ENCODE peak calls at places on chromosomes 1 and 21, in five cellular contexts. Q, Y, R, J and V are unnamed samples.

GRCh38 chr1:76807543-76808260 is 59.6 kb upstream of the ST6GALNAC5 start:
- DNase-seq in Q (no peak), Y (no peak), R (no peak), J (no peak), V (no peak)

GRCh38 chr1:51916587-51917405 is 38.3 kb upstream of the NRDC start:
- DNase-seq in Q (no peak), Y (no peak), R (no peak), J (no peak), V (no peak)

GRCh38 chr1:153570874-153571273 is 5.2 kb upstream of the S100A2 start:
- DNase-seq in Q (no peak), Y (no peak), R (no peak), J (no peak), V (no peak)

GRCh38 chr1:212728606-212729005 is 29.0 kb upstream of the BATF3 start:
- DNase-seq in Q (no peak), Y (no peak), R (no peak), J (no peak), V (no peak)

GRCh38 chr1:211517006-211517405 is 25.0 kb upstream of the RD3 start:
- DNase-seq in Q (no peak), Y (no peak), R (no peak), J (peak; percentile 76), V (no peak)

GRCh38 chr1:37822942-37823865 is 15.2 kb upstream of the YRDC start:
- DNase-seq in Q (no peak), Y (no peak), R (no peak), J (no peak), V (no peak)

GRCh38 chr1:13605159-13605558 is 21.5 kb downstream of the PDPN start:
- DNase-seq in Q (no peak), Y (peak; percentile 42), R (no peak), J (no peak), V (no peak)

GRCh38 chr1:37387854-37388253 is 86.5 kb upstream of the ZC3H12A start:
- DNase-seq in Q (no peak), Y (no peak), R (no peak), J (no peak), V (no peak)

GRCh38 chr1:36084502-36085115 is 715 bp downstream of the TEKT2 start:
- DNase-seq in Q (no peak), Y (no peak), R (no peak), J (peak; percentile 65), V (peak; percentile 26)

GRCh38 chr1:86812286-86812685 is 101.6 kb downstream of the SELENOF start:
- DNase-seq in Q (no peak), Y (no peak), R (no peak), J (no peak), V (no peak)

GRCh38 chr1:86811128-86811527 is 102.8 kb downstream of the SELENOF start:
- DNase-seq in Q (no peak), Y (no peak), R (no peak), J (no peak), V (no peak)

DNA sequence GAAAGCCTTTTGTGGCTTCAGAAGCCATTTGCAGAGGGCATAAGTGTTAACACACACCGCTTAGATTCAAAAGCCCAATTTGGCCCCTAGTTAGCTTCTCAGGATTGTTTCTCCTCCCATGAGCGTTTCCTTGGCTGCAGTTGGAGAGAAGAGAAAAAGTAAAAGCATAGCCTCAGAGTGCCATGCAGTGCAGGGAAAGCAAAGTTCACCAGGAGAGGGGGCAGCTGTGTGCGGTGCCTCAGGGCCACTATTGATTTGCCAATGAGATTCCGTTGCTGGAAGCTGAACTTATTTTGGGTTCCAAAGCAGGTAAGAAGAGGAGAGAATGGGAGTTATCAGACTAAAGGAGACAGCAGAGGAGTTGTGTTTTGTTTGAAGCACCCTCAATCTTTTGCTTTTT is 102.4 kb downstream of the SELENOF start:
- DNase-seq in Q (no peak), Y (no peak), R (no peak), J (peak; percentile 79), V (no peak)
- TF ChIP-seq CTCF in Q (no peak), Y (no peak), R (no peak), J (peak; percentile 71), V (no peak)

DNA sequence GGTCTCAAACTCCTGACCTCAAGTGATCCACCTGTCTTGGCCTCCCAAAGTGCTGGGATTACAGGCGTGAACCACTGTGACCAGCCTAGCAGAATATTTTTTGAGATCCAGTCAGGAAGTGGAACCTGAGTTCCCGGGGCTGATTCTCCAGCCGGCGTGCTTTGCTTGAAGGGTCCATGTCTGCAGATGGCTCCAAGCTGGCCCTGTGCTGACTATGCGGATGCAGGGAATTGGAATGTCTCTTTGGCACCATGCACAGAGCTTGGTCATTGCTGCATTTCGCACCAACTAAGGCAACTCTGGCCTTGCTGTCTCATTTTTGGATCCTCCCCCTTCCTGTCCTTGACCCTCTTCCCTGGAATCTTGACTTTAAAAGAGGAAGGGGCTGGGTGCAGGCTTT is 28.1 kb downstream of the ARHGEF10L start:
- DNase-seq in Q (peak; percentile 74), Y (peak; percentile 49), R (no peak), J (no peak), V (no peak)
- H3K4me3 ChIP-seq in Q (no peak overlapping the region), Y (no peak overlapping the region), R (no peak overlapping the region), J (no peak overlapping the region), V (no peak overlapping the region)

GRCh38 chr1:41682149-41682548 is 197.7 kb upstream of the EDN2 start:
- DNase-seq in Q (no peak), Y (no peak), R (no peak), J (no peak), V (no peak)
- H3K4me1 ChIP-seq in Q (no peaks in the 10 kb centered on the region), Y (peaks cover 6% of the 10 kb centered on the region), R (no peaks in the 10 kb centered on the region), J (no peaks in the 10 kb centered on the region), V (peaks cover 17% of the 10 kb centered on the region)

GRCh38 chr1:72485786-72486185 is 203.4 kb upstream of the NEGR1 start:
- DNase-seq in Q (no peak), Y (no peak), R (no peak), J (no peak), V (no peak)
- TF ChIP-seq CTCF in Q (no peak), Y (no peak), R (no peak), J (no peak), V (no peak)

DNA sequence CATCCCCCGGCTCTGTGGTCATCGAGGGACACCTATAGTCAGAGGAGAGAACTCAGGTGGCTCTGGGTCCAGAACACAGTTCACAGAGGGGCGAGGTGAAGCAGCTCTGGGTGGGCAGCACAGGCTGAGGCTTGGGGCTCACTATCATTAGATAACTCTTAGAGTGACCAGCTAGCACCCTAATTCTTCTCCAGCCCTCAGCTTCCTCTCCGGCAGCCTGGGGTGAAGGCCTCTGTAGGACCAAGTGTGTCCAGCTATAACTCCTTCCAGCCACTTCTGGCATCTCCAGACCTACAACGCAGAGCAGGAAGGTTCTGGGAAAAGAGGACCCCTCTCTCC is 1.4 kb downstream of the ARTN start:
- DNase-seq in Q (no peak), Y (no peak), R (no peak), J (no peak), V (no peak)
- H3K4me3 ChIP-seq in Q (no peak overlapping the region), Y (no peak overlapping the region), R (no peak overlapping the region), J (no peak overlapping the region), V (no peak overlapping the region)

GRCh38 chr1:24737368-24738117 is 7.7 kb upstream of the CLIC4 start:
- DNase-seq in Q (no peak), Y (no peak), R (no peak), J (no peak), V (no peak)

GRCh38 chr1:24742090-24742938 is 2.9 kb upstream of the CLIC4 start:
- DNase-seq in Q (no peak), Y (no peak), R (no peak), J (peak; percentile 87), V (no peak)

GRCh38 chr1:24735156-24735618 is 10.1 kb upstream of the CLIC4 start:
- DNase-seq in Q (no peak), Y (no peak), R (no peak), J (peak; percentile 41), V (no peak)

GRCh38 chr1:24735619-24736375 is 9.4 kb upstream of the CLIC4 start:
- DNase-seq in Q (peak; percentile 47), Y (no peak), R (no peak), J (peak; percentile 87), V (no peak)

DNA sequence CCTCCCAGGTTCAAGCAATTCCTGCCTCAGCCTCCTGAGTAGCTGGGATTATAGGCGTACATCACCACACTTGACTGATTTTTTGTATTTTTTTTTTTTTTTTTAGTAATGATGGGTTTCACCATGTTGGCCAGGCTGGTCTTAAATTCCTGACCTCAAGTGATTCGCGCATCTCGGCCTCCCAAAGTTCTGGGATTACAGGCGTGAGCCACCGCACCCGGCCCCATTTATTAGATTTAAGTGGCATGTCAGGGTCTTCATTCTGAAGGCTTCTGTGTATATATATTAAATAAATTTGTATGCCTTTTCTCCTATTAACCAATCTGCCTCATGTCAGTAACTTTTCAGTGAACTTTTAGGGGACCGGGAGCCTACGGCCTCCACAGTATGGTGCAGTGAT is 6.0 kb upstream of the CLIC4 start:
- DNase-seq in Q (no peak), Y (no peak), R (no peak), J (no peak), V (no peak)
- H3K4me1 ChIP-seq in Q (peaks cover 3% of the 10 kb centered on the region), Y (peaks cover 15% of the 10 kb centered on the region), R (peaks cover 41% of the 10 kb centered on the region), J (peaks cover 4% of the 10 kb centered on the region), V (peaks cover 13% of the 10 kb centered on the region)

GRCh38 chr21:31500071-31500470 is 156.0 kb upstream of the TIAM1 start:
- DNase-seq in Q (no peak), Y (no peak), R (no peak), J (no peak), V (no peak)
- TF ChIP-seq CTCF in Q (no peak), Y (no peak), R (no peak), J (no peak), V (no peak)

GRCh38 chr1:169586067-169586394 is 250 bp downstream of the F5 start:
- DNase-seq in Q (no peak), Y (no peak), R (no peak), J (no peak), V (no peak)
- H3K4me3 ChIP-seq in Q (no peak overlapping the region), Y (peak overlapping the region; percentile 28), R (no peak overlapping the region), J (no peak overlapping the region), V (no peak overlapping the region)

DNA sequence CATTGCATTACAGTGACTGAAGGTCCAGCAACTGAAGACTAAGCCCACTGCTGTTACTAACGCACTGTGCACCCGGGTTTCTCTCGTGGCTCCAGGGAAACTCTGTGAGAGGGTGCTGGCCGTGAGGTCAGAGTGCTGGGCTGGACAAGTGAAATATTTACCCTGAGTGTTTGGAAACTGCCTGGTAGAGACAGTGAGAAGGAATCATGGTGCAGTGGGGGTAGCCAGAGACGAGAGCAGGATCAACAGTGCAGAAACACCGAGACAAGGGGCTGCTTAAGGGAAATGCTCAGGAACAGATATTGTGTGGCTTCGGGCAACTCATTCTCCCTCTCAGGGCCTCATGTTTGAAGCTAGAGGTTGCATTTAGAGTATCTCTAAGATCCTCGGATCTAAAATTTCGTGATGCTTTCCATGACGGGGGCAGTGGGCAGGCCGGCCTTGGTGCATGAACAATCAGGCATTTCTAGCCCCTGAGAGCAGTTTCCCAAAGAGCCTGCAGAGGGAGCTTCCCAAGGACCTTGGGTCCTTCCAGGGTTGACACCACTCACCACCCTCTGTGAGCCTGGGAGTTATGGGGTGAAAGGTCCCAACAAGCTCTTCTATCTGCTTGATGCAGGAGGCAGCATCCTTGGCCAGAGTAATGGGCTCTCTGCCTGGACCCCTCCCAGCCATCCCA is 9.7 kb downstream of the CD2 start:
- DNase-seq in Q (no peak), Y (no peak), R (no peak), J (peak; percentile 82), V (peak; percentile 27)
- H3K4me1 ChIP-seq in Q (no peaks in the 10 kb centered on the region), Y (no peaks in the 10 kb centered on the region), R (no peaks in the 10 kb centered on the region), J (peaks cover 5% of the 10 kb centered on the region), V (no peaks in the 10 kb centered on the region)